ENCODE peak calls at places on chromosomes 1 and 21, in seven cellular contexts. R is CD8-positive, alpha-beta T cell; Y is PC-3; K is H9; A is A549; F is RWPE1; Q is OCI-LY7. G is an unnamed sample.

GRCh38 chr1:218425647-218426342 is 80.7 kb downstream of the TGFB2 start:
- DNase-seq in R (no peak), Y (peak; percentile 91), K (no peak), A (peak; percentile 75), F (peak; percentile 30), Q (no peak), G (no peak)

GRCh38 chr1:46806196-46807020 is 7.6 kb downstream of the CYP4B1 start:
- DNase-seq in R (no peak), Y (no peak), K (no peak), A (no peak), F (no peak), Q (no peak), G (peak; percentile 13)

GRCh38 chr1:42937836-42938595 is 20.7 kb downstream of the SLC2A1 start:
- DNase-seq in R (no peak), Y (peak; percentile 78), K (no peak), A (peak; percentile 57), F (no peak), Q (no peak), G (no peak)

GRCh38 chr1:28301368-28302174 is 27.3 kb upstream of the MED18 start:
- DNase-seq in R (no peak), Y (peak; percentile 37), K (no peak), A (no peak), F (no peak), Q (no peak), G (no peak)

GRCh38 chr1:109482796-109483638 is 688 bp upstream of the ATXN7L2 start:
- DNase-seq in R (peak; percentile 46), Y (no peak), K (no peak), A (no peak), F (no peak), Q (peak; percentile 69), G (no peak)

GRCh38 chr1:20440785-20441200 is 45.2 kb downstream of the CAMK2N1 start:
- DNase-seq in R (peak; percentile 28), Y (peak; percentile 69), K (peak; percentile 83), A (peak; percentile 68), F (peak; percentile 84), Q (peak; percentile 83), G (peak; percentile 58)

GRCh38 chr1:201624741-201625646 is 86.1 kb downstream of the NAV1 start:
- DNase-seq in R (no peak), Y (peak; percentile 18), K (no peak), A (peak; percentile 58), F (no peak), Q (no peak), G (no peak)

GRCh38 chr1:16924919-16925477 is 3.3 kb downstream of the CROCC start:
- DNase-seq in R (no peak), Y (no peak), K (peak; percentile 38), A (no peak), F (no peak), Q (no peak), G (no peak)

GRCh38 chr1:116751149-116751548 is 3.1 kb upstream of the CD2 start:
- DNase-seq in R (no peak), Y (no peak), K (no peak), A (no peak), F (no peak), Q (no peak), G (no peak)

GRCh38 chr1:205438213-205439158 is 16.6 kb upstream of the LEMD1 start:
- DNase-seq in R (no peak), Y (peak; percentile 61), K (no peak), A (peak; percentile 60), F (peak; percentile 94), Q (peak; percentile 38), G (peak; percentile 58)

GRCh38 chr1:103309761-103310160 is 201.4 kb upstream of the COL11A1 start:
- DNase-seq in R (no peak), Y (no peak), K (no peak), A (no peak), F (no peak), Q (no peak), G (no peak)

DNA sequence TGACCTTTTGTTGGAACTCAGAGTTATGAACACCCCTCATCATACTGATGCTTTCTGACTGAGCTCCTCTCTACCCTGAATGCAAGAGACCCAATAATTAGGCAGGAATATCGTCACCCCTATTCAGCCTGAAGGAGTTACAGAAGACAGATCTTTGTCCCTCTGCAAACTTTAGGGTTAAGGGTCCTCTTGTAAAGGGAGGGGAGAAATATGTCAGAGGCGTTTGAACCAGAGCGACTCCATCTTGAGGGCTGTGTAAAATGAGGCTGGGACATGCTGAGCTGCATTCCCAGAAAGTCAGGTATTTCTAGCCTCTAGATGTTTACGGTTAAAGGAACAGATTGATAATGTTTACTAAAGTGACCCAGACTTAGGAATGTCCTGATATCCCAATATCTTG is 10.5 kb upstream of the HMGN1 start:
- DNase-seq in R (no peak), Y (no peak), K (no peak), A (no peak), F (no peak), Q (no peak), G (no peak)
- TF ChIP-seq CTCF in R (no peak), Y (no peak), K (no peak), A (no peak), F (no peak), Q (no peak), G (no peak)

DNA sequence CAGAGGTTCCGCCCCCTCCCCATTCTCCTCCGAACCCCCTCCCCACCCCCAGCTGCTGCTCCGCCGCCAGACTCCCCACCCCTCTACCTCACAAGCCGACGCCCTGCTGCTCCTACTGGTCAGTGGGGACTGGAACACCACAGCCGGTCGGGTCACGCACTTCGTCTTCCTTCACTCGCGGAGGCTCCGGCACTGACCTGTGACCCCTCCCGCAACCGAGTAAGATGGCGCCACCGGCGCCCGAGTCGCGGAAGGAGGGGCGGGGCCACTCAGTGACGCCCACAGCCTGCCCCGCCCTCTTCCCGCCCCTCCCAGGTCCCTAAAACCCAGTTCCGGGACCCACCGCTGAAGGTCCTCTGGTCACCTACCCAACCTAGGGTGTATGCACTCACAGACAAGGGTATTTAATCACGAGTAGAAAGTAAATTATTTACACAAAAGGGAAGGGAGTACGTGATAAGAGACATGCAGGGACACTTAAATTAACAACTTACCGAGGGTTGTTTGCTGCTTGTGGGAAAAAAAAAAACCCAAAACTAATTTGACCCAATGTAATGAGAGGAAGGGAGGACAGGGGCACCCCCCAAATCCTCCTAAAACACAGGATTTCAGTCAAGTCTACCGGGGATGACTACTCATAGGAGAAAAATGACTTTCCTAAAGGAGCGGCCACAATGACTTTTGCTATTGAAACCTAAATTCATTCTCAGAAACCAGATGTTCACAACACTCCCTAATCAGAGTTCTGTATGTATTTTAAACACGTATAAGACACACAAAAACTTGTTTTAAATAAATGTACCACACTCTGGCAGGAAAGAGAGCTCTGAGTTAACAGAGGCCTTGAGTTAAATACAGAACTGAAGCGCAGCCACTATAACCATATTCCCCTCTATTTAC is at the start of gene RIT1:
- DNase-seq in R (peak; percentile 86), Y (peak; percentile 85), K (peak; percentile 91), A (peak; percentile 86), F (peak; percentile 82), Q (peak; percentile 90), G (peak; percentile 84)
- TF ChIP-seq CTCF in R (no peak), Y (no peak), K (no peak), A (no peak), F (no peak), Q (no peak), G (no peak)

DNA sequence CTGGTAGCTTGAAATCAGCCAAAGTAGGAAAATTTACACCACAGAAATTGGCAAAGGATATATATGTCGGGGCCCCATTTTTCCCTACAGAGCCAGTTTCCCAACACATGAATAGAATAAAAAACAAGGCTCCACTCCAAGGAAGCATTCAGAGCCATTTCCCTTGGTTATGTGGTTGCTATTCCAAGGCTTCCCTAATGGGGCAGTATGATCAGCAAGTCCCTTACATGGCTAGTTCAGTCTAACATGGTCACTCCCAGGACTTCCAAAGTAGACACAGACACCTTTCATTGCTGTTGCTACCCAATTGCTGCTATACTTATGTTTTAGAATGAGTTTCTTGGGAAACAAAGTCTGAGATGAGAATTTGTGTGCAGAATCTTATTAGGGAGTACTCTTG is 93.1 kb downstream of the C21orf91 start:
- DNase-seq in R (no peak), Y (peak; percentile 32), K (no peak), A (peak; percentile 20), F (peak; percentile 9), Q (peak; percentile 8), G (no peak)
- TF ChIP-seq CTCF in R (no peak), Y (peak; percentile 53), K (peak; percentile 52), A (no peak), F (no peak), Q (peak; percentile 51), G (no peak)

DNA sequence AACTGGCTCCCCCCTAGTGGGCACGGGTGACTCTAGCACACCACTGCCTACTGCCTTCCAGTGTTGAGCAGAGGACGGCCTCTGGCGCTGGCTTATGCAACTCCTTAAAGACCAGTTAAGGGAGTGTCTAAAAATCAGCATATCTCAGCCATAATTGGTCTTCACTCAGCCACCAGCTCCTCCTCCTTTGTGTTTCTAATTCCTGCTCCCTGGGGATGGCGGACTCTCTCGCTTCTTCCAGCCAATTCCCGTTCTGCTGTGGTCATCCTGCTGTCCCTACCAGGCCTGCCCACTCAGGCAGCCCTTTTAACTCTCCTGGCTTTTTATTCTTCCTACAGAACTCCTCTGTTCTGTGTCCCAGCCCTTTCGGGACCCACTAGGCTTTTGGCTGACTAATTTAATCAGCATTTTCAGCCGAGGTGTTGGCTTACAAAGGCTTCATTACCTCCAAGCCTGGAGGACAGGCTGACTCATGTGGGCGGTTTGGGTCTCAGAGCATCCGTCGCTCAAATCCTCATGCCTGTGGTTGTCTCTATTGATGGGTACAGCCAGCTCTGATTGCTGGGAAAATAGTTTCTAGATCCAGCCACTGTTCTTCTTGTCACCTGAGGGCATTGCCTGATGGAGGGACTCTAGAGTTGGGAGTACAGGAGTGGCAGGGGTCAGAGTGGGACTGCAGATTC is 332.5 kb downstream of the CAMTA1 start:
- DNase-seq in R (no peak), Y (no peak), K (peak; percentile 84), A (peak; percentile 55), F (peak; percentile 80), Q (no peak), G (peak; percentile 11)
- TF ChIP-seq CTCF in R (no peak), Y (peak; percentile 14), K (no peak), A (no peak), F (no peak), Q (no peak), G (no peak)

GRCh38 chr1:36351222-36351977 is 28.0 kb upstream of the EVA1B start:
- DNase-seq in R (no peak), Y (peak; percentile 91), K (no peak), A (peak; percentile 68), F (peak; percentile 68), Q (no peak), G (no peak)
- TF ChIP-seq CTCF in R (no peak), Y (peak; percentile 21), K (no peak), A (no peak), F (no peak), Q (no peak), G (no peak)

G was measured in endothelial cell.